ENCODE peak calls at places on chromosomes 6 and 20, in nine cellular contexts. O is stimulated activated CD4-positive, alpha-beta T cell treated with anti-CD3 and anti-CD28 coated beads, Interleukin-15, amount 100 ng/mL, for 48 hours; G is AG08396; T is SW 1271; Z is NCI-H1930; W is stromal cell of bone marrow; X is NCI-H2029; E is caudate nucleus; C is foreskin fibroblast. I is an unnamed sample.

GRCh38 chr6:147226163-147226724 is 22.0 kb downstream of the STXBP5 start:
- DNase-seq in O (no peak), G (no peak), T (no peak), Z (no peak), W (no peak), X (no peak), E (no peak), C (no peak), I (no peak)

GRCh38 chr6:147201885-147202515 is 2.2 kb upstream of the STXBP5 start:
- DNase-seq in O (no peak), G (peak), T (no peak), Z (peak), W (no peak), X (peak), E (no peak), C (peak), I (peak)

GRCh38 chr6:6746334-6746969 is 157.9 kb downstream of the LY86 start:
- DNase-seq in O (no peak), G (peak), T (no peak), Z (no peak), W (no peak), X (no peak), E (no peak), C (no peak), I (no peak)

GRCh38 chr6:43243649-43244321 is 504 bp downstream of the TTBK1 start:
- DNase-seq in O (no peak), G (no peak), T (no peak), Z (no peak), W (no peak), X (no peak), E (no peak), C (no peak), I (no peak)

GRCh38 chr6:129785081-129785755 is 75.2 kb upstream of the ARHGAP18 start:
- DNase-seq in O (no peak), G (no peak), T (no peak), Z (no peak), W (peak), X (no peak), E (no peak), C (peak), I (no peak)

GRCh38 chr20:37534401-37535157 is 6.9 kb upstream of the BLCAP start:
- DNase-seq in O (no peak), G (peak), T (peak), Z (peak), W (peak), X (peak), E (peak), C (peak), I (peak)

GRCh38 chr6:109483744-109484075 is 691 bp upstream of the ZBTB24 start:
- DNase-seq in O (no peak), G (no peak), T (no peak), Z (no peak), W (no peak), X (no peak), E (no peak), C (no peak), I (no peak)

GRCh38 chr20:62365814-62366369 is 1.2 kb downstream of the LAMA5 start:
- DNase-seq in O (no peak), G (peak), T (peak), Z (no peak), W (no peak), X (no peak), E (no peak), C (no peak), I (no peak)

GRCh38 chr20:11108102-11108842 is 434.5 kb upstream of the JAG1 start:
- DNase-seq in O (no peak), G (no peak), T (no peak), Z (no peak), W (no peak), X (no peak), E (no peak), C (no peak), I (no peak)

GRCh38 chr6:41976794-41977484 is 35.3 kb upstream of the CCND3 start:
- DNase-seq in O (no peak), G (peak), T (peak), Z (no peak), W (peak), X (no peak), E (no peak), C (peak), I (no peak)

GRCh38 chr6:154165488-154165887 is 126.4 kb downstream of the OPRM1 start:
- DNase-seq in O (no peak), G (no peak), T (no peak), Z (no peak), W (no peak), X (no peak), E (no peak), C (no peak), I (no peak)

GRCh38 chr6:163352011-163352685 is 62.4 kb upstream of the QKI start:
- DNase-seq in O (no peak), G (no peak), T (no peak), Z (no peak), W (no peak), X (no peak), E (peak), C (no peak), I (no peak)

GRCh38 chr20:12203399-12203798 is 285.7 kb downstream of the BTBD3 start:
- DNase-seq in O (no peak), G (no peak), T (no peak), Z (no peak), W (no peak), X (no peak), E (no peak), C (no peak), I (no peak)

GRCh38 chr6:32445321-32445854 is 5.7 kb downstream of the HLA-DRA start:
- DNase-seq in O (no peak), G (no peak), T (no peak), Z (no peak), W (no peak), X (no peak), E (no peak), C (no peak), I (no peak)

GRCh38 chr20:57426156-57426769 is 35.1 kb downstream of the RBM38 start:
- DNase-seq in O (no peak), G (no peak), T (no peak), Z (no peak), W (no peak), X (no peak), E (no peak), C (no peak), I (peak)

GRCh38 chr6:40727272-40727671 is 140.1 kb upstream of the LRFN2 start:
- DNase-seq in O (no peak), G (no peak), T (no peak), Z (no peak), W (no peak), X (no peak), E (no peak), C (no peak), I (no peak)

GRCh38 chr20:7855545-7855944 is 84.7 kb downstream of the HAO1 start:
- DNase-seq in O (no peak), G (no peak), T (no peak), Z (no peak), W (no peak), X (no peak), E (no peak), C (no peak), I (no peak)

GRCh38 chr6:83474309-83474708 is 38.0 kb upstream of the PRSS35 start:
- DNase-seq in O (no peak), G (peak), T (no peak), Z (no peak), W (no peak), X (peak), E (no peak), C (peak), I (no peak)

GRCh38 chr20:62685781-62686555 is 22.7 kb upstream of the NTSR1 start:
- DNase-seq in O (no peak), G (no peak), T (no peak), Z (peak), W (no peak), X (peak), E (no peak), C (no peak), I (peak)

GRCh38 chr20:57399587-57400261 is 8.5 kb downstream of the RBM38 start:
- DNase-seq in O (peak), G (peak), T (no peak), Z (no peak), W (no peak), X (no peak), E (no peak), C (no peak), I (no peak)

GRCh38 chr20:35226126-35226774 is at the start of gene MMP24:
- DNase-seq in O (no peak), G (no peak), T (no peak), Z (no peak), W (no peak), X (no peak), E (no peak), C (no peak), I (no peak)

GRCh38 chr20:56808119-56808725 is 179.1 kb downstream of the TFAP2C start:
- DNase-seq in O (no peak), G (no peak), T (no peak), Z (no peak), W (no peak), X (no peak), E (no peak), C (no peak), I (no peak)

GRCh38 chr6:20919677-20920385 is 385.6 kb downstream of the CDKAL1 start:
- DNase-seq in O (no peak), G (peak), T (no peak), Z (no peak), W (peak), X (no peak), E (no peak), C (peak), I (no peak)

GRCh38 chr6:12593720-12594540 is 122.6 kb upstream of the PHACTR1 start:
- DNase-seq in O (no peak), G (no peak), T (no peak), Z (no peak), W (no peak), X (peak), E (no peak), C (no peak), I (no peak)

GRCh38 chr20:44017905-44018683 is 103.4 kb downstream of the TOX2 start:
- DNase-seq in O (no peak), G (peak), T (peak), Z (peak), W (peak), X (peak), E (no peak), C (peak), I (peak)

GRCh38 chr20:33767100-33767499 is 35.3 kb downstream of the ZNF341 start:
- DNase-seq in O (no peak), G (no peak), T (no peak), Z (no peak), W (no peak), X (no peak), E (no peak), C (no peak), I (no peak)

GRCh38 chr20:10572853-10573252 is 100.9 kb downstream of the JAG1 start:
- DNase-seq in O (no peak), G (no peak), T (no peak), Z (no peak), W (no peak), X (no peak), E (no peak), C (no peak), I (no peak)

GRCh38 chr6:43490523-43490939 is 13.2 kb downstream of the TJAP1 start:
- DNase-seq in O (no peak), G (no peak), T (no peak), Z (no peak), W (no peak), X (no peak), E (no peak), C (no peak), I (no peak)

GRCh38 chr6:67916389-67916788 is 718.7 kb upstream of the ADGRB3 start:
- DNase-seq in O (no peak), G (peak), T (no peak), Z (no peak), W (no peak), X (no peak), E (no peak), C (peak), I (no peak)

GRCh38 chr20:45011108-45011526 is 44.8 kb downstream of the STK4 start:
- DNase-seq in O (peak), G (peak), T (no peak), Z (peak), W (peak), X (peak), E (no peak), C (peak), I (no peak)

GRCh38 chr6:11025911-11026635 is 18.0 kb downstream of the ELOVL2 start:
- DNase-seq in O (no peak), G (no peak), T (no peak), Z (no peak), W (no peak), X (no peak), E (no peak), C (no peak), I (no peak)

GRCh38 chr6:71745525-71745924 is 140.8 kb upstream of the RIMS1 start:
- DNase-seq in O (no peak), G (no peak), T (no peak), Z (no peak), W (no peak), X (no peak), E (no peak), C (no peak), I (no peak)

GRCh38 chr6:134196568-134197301 is 121.2 kb downstream of the SGK1 start:
- DNase-seq in O (no peak), G (no peak), T (no peak), Z (no peak), W (no peak), X (no peak), E (no peak), C (no peak), I (no peak)

GRCh38 chr6:36135053-36135731 is 4.9 kb downstream of the MAPK13 start:
- DNase-seq in O (no peak), G (no peak), T (no peak), Z (no peak), W (no peak), X (no peak), E (no peak), C (no peak), I (no peak)

GRCh38 chr6:121951918-121952379 is 447.5 kb upstream of the HSF2 start:
- DNase-seq in O (no peak), G (peak), T (no peak), Z (no peak), W (peak), X (no peak), E (no peak), C (peak), I (no peak)

GRCh38 chr20:33992923-33993799 is 550 bp upstream of the RALY start:
- DNase-seq in O (peak), G (peak), T (peak), Z (peak), W (peak), X (peak), E (peak), C (peak), I (peak)

GRCh38 chr6:143405381-143406154 is 44.9 kb downstream of the ADAT2 start:
- DNase-seq in O (no peak), G (no peak), T (no peak), Z (no peak), W (no peak), X (no peak), E (no peak), C (peak), I (no peak)

GRCh38 chr6:27544612-27545260 is 71.8 kb upstream of the ZNF184 start:
- DNase-seq in O (no peak), G (no peak), T (no peak), Z (no peak), W (no peak), X (no peak), E (no peak), C (no peak), I (no peak)

GRCh38 chr6:144349690-144350132 is 64.6 kb downstream of the UTRN start:
- DNase-seq in O (no peak), G (no peak), T (peak), Z (no peak), W (peak), X (no peak), E (no peak), C (peak), I (no peak)

I was measured in NCI-H187 treated with DMSO at 0.1 percent for 48 hours.